ENCODE peak calls at places on chromosomes 1 and 21, in five cellular contexts. E, S, P, K and F are unnamed samples.
A peak's percentile ranks its signal among the peaks of the same experiment; 100 is the strongest.

GRCh38 chr1:117171900-117172501 is 38.7 kb downstream of the VTCN1 start:
- DNase-seq in P (no peak), K (no peak), S (peak; percentile 20), E (no peak), F (no peak)

GRCh38 chr1:109398343-109399225 is 866 bp upstream of the SORT1 start:
- DNase-seq in P (no peak), S (no peak), E (no peak), K (no peak), F (no peak)

GRCh38 chr1:74767490-74767889 is 34.5 kb downstream of the TYW3 start:
- DNase-seq in S (no peak), P (no peak), E (peak; percentile 26), K (no peak), F (no peak)

GRCh38 chr1:20469406-20470076 is 16.5 kb downstream of the CAMK2N1 start:
- DNase-seq in P (no peak), E (peak; percentile 15), K (no peak), S (peak; percentile 11), F (no peak)

GRCh38 chr1:203462878-203463277 is 12.7 kb upstream of the PRELP start:
- DNase-seq in P (no peak), K (no peak), S (no peak), E (peak; percentile 84), F (no peak)

GRCh38 chr1:236727521-236727920 is 41.2 kb downstream of the ACTN2 start:
- DNase-seq in E (no peak), K (no peak), S (no peak), P (no peak), F (no peak)

GRCh38 chr21:42135386-42136040 is 64.4 kb downstream of the UMODL1 start:
- DNase-seq in E (no peak), P (no peak), K (no peak), S (no peak), F (no peak)

GRCh38 chr1:6497215-6497866 is 5.9 kb upstream of the PLEKHG5 start:
- DNase-seq in E (peak; percentile 61), S (peak; percentile 22), P (peak; percentile 48), K (no peak), F (peak; percentile 64)

GRCh38 chr21:18144341-18144740 is 100.3 kb upstream of the CHODL start:
- DNase-seq in K (no peak), E (no peak), S (no peak), P (no peak), F (no peak)

GRCh38 chr1:235015291-235015990 is 113.2 kb downstream of the TOMM20 start:
- DNase-seq in P (no peak), E (no peak), S (no peak), K (no peak), F (peak; percentile 3)

GRCh38 chr1:186620526-186620925 is 59.7 kb downstream of the PTGS2 start:
- DNase-seq in S (no peak), E (no peak), P (no peak), K (no peak), F (no peak)

GRCh38 chr1:64263856-64264255 is 60.4 kb downstream of the UBE2U start:
- DNase-seq in K (no peak), P (no peak), E (no peak), S (no peak), F (no peak)